ENCODE peak calls at places on chromosomes 5 and 9, in four cellular contexts. T is stimulated activated CD4-positive, alpha-beta T cell treated with anti-CD3 and anti-CD28 coated beads, Interleukin-12 subunit alpha, Interleukin-12 subunit beta, amount 100 ng/mL, for 24 hours; R is dorsolateral prefrontal cortex; H is hypothalamus. Q is an unnamed sample.

GRCh38 chr5:23461576-23461975 is 45.8 kb upstream of the PRDM9 start:
- DNase-seq in T (no peak), R (no peak), H (no peak), Q (no peak)

GRCh38 chr5:179827684-179828083 is 7.0 kb downstream of the SQSTM1 start:
- DNase-seq in R (no peak), T (no peak), H (no peak), Q (peak; percentile 79)

GRCh38 chr5:54094706-54095105 is 215.7 kb downstream of the ARL15 start:
- DNase-seq in T (no peak), R (no peak), H (no peak), Q (no peak)

GRCh38 chr5:122313001-122313402 is 965 bp downstream of the SNCAIP start:
- DNase-seq in R (no peak), H (no peak), T (no peak), Q (no peak)

GRCh38 chr9:91245432-91246313 is 116.0 kb downstream of the AUH start:
- DNase-seq in T (no peak), H (no peak), R (no peak), Q (peak; percentile 41)

GRCh38 chr5:32004404-32004803 is 169.7 kb downstream of the GOLPH3 start:
- DNase-seq in H (no peak), R (no peak), T (no peak), Q (no peak)

GRCh38 chr9:2723666-2724065 is 6.4 kb downstream of the KCNV2 start:
- DNase-seq in R (no peak), T (no peak), H (no peak), Q (no peak)

GRCh38 chr5:59661306-59661705 is 232.2 kb downstream of the PDE4D start:
- DNase-seq in T (no peak), H (no peak), R (no peak), Q (no peak)

GRCh38 chr5:10528056-10528816 is 35.6 kb upstream of the ANKRD33B start:
- DNase-seq in H (no peak), R (peak; percentile 23), T (no peak), Q (no peak)

GRCh38 chr9:69200071-69200470 is 26.0 kb downstream of the TJP2 start:
- DNase-seq in H (no peak), R (no peak), T (no peak), Q (no peak)

GRCh38 chr5:179550511-179551342 is at the start of gene RUFY1:
- DNase-seq in R (peak; percentile 71), H (peak; percentile 57), T (peak; percentile 71), Q (peak; percentile 87)

GRCh38 chr9:10045598-10045997 is 567.2 kb downstream of the PTPRD start:
- DNase-seq in H (no peak), R (no peak), T (no peak), Q (no peak)

GRCh38 chr9:112033237-112034215 is 136.9 kb downstream of the UGCG start:
- DNase-seq in T (no peak), H (no peak), R (no peak), Q (no peak)

GRCh38 chr9:119611564-119611963 is 242.3 kb upstream of the BRINP1 start:
- DNase-seq in T (no peak), R (no peak), H (no peak), Q (no peak)

GRCh38 chr9:132752877-132753592 is 82.8 kb downstream of the GTF3C4 start:
- DNase-seq in R (no peak), H (no peak), T (no peak), Q (no peak)

GRCh38 chr5:56481998-56482698 is 249.0 kb upstream of the ANKRD55 start:
- DNase-seq in T (no peak), H (no peak), R (no peak), Q (no peak)

GRCh38 chr5:54794437-54794970 is 190.9 kb downstream of the ESM1 start:
- DNase-seq in H (no peak), R (no peak), T (no peak), Q (no peak)

GRCh38 chr5:180291234-180291940 is 496 bp downstream of the MAPK9 start:
- DNase-seq in T (no peak), R (no peak), H (no peak), Q (peak; percentile 29)

GRCh38 chr5:175479125-175479881 is 943 bp downstream of the SFXN1 start:
- DNase-seq in R (no peak), T (no peak), H (no peak), Q (no peak)

GRCh38 chr9:98971168-98971914 is 27.6 kb downstream of the COL15A1 start:
- DNase-seq in H (no peak), R (peak; percentile 52), T (no peak), Q (no peak)

GRCh38 chr5:122430328-122430586 is 118.2 kb downstream of the SNCAIP start:
- DNase-seq in R (no peak), T (no peak), H (no peak), Q (no peak)

GRCh38 chr9:14347408-14348224 is 33.7 kb upstream of the NFIB start:
- DNase-seq in R (peak; percentile 44), H (no peak), T (no peak), Q (no peak)

GRCh38 chr5:143918961-143919360 is 107.0 kb downstream of the HMHB1 start:
- DNase-seq in H (no peak), T (no peak), R (no peak), Q (no peak)

GRCh38 chr9:134585021-134585561 is 56.5 kb upstream of the COL5A1 start:
- DNase-seq in R (no peak), H (no peak), T (no peak), Q (no peak)